ENCODE peak calls at places on chromosomes 4 and X, in six cellular contexts. T is CD4-positive, alpha-beta memory T cell; M is foreskin keratinocyte; K is CD8-positive, alpha-beta memory T cell; X is esophagus squamous epithelium; A is mucosa of descending colon. D is an unnamed sample.

GRCh38 chrX:120549483-120550452 is 11.0 kb downstream of the CUL4B start:
- DNase-seq in T (no peak), M (peak; percentile 71), K (no peak), X (no peak), A (no peak), D (no peak)

GRCh38 chrX:44162964-44163475 is 180.5 kb downstream of the EFHC2 start:
- DNase-seq in T (no peak), M (no peak), K (no peak), X (no peak), A (no peak), D (no peak)

GRCh38 chr4:189162073-189162789 is 778.4 kb upstream of the FRG1 start:
- DNase-seq in T (no peak), M (no peak), K (no peak), X (no peak), A (no peak), D (no peak)

GRCh38 chr4:86036729-86037128 is 323.1 kb downstream of the MAPK10 start:
- DNase-seq in T (no peak), M (no peak), K (no peak), X (no peak), A (no peak), D (no peak)

GRCh38 chr4:99690990-99691389 is 33.4 kb upstream of the C4orf54 start:
- DNase-seq in T (no peak), M (no peak), K (no peak), X (no peak), A (no peak), D (no peak)

GRCh38 chr4:124711469-124712416 is 789 bp downstream of the ANKRD50 start:
- DNase-seq in T (peak; percentile 4), M (peak; percentile 54), K (no peak), X (peak; percentile 5), A (peak; percentile 70), D (peak; percentile 77)

GRCh38 chr4:128572778-128573241 is 236.7 kb upstream of the JADE1 start:
- DNase-seq in T (no peak), M (no peak), K (no peak), X (no peak), A (no peak), D (no peak)

GRCh38 chrX:119503484-119503861 is 35.2 kb downstream of the SLC25A5 start:
- DNase-seq in T (no peak), M (peak; percentile 72), K (no peak), X (no peak), A (peak; percentile 59), D (no peak)

GRCh38 chrX:11064851-11065600 is 46.1 kb upstream of the HCCS start:
- DNase-seq in T (no peak), M (peak; percentile 44), K (no peak), X (no peak), A (no peak), D (no peak)

GRCh38 chr4:42425146-42426065 is 28.1 kb downstream of the SHISA3 start:
- DNase-seq in T (no peak), M (no peak), K (no peak), X (no peak), A (no peak), D (no peak)

GRCh38 chr4:82797048-82797590 is 1.5 kb downstream of the SCD5 start:
- DNase-seq in T (no peak), M (no peak), K (no peak), X (no peak), A (no peak), D (no peak)

GRCh38 chrX:129984196-129984962 is 1.9 kb downstream of the BCORL1 start:
- DNase-seq in T (peak; percentile 34), M (no peak), K (peak; percentile 24), X (no peak), A (peak; percentile 33), D (peak; percentile 58)

GRCh38 chr4:36601864-36602263 is 320.4 kb downstream of the DTHD1 start:
- DNase-seq in T (no peak), M (no peak), K (no peak), X (no peak), A (no peak), D (no peak)

GRCh38 chr4:100876546-100876945 is 358.7 kb upstream of the EMCN start:
- DNase-seq in T (no peak), M (no peak), K (no peak), X (no peak), A (no peak), D (no peak)

GRCh38 chr4:74197123-74197522 is 39.2 kb downstream of the MTHFD2L start:
- DNase-seq in T (no peak), M (no peak), K (no peak), X (no peak), A (no peak), D (no peak)

GRCh38 chr4:108140328-108140727 is 28.4 kb downstream of the LEF1 start:
- DNase-seq in T (no peak), M (no peak), K (no peak), X (no peak), A (no peak), D (no peak)

GRCh38 chr4:148030486-148030885 is 298.6 kb downstream of the ARHGAP10 start:
- DNase-seq in T (no peak), M (no peak), K (no peak), X (no peak), A (no peak), D (no peak)

GRCh38 chrX:108699368-108699767 is 37.0 kb downstream of the IRS4 start:
- DNase-seq in T (no peak), M (no peak), K (no peak), X (no peak), A (no peak), D (no peak)

GRCh38 chr4:121728066-121728465 is 31.3 kb upstream of the ANXA5 start:
- DNase-seq in T (no peak), M (peak; percentile 70), K (no peak), X (no peak), A (no peak), D (no peak)

GRCh38 chr4:123802082-123802658 is 405.6 kb downstream of the SPRY1 start:
- DNase-seq in T (no peak), M (no peak), K (no peak), X (no peak), A (no peak), D (no peak)

GRCh38 chr4:168528131-168528949 is 31.5 kb downstream of the PALLD start:
- DNase-seq in T (no peak), M (no peak), K (no peak), X (no peak), A (no peak), D (no peak)

GRCh38 chr4:1714303-1715001 is 2.3 kb upstream of the SLBP start:
- DNase-seq in T (no peak), M (no peak), K (no peak), X (no peak), A (no peak), D (no peak)
- H3K4me1 ChIP-seq in T (peaks cover 58% of the 10 kb centered on the region), M (peaks cover 8% of the 10 kb centered on the region), K (peaks cover 42% of the 10 kb centered on the region), X (peaks cover 57% of the 10 kb centered on the region), A (peaks cover 46% of the 10 kb centered on the region), D (peaks cover 82% of the 10 kb centered on the region)

DNA sequence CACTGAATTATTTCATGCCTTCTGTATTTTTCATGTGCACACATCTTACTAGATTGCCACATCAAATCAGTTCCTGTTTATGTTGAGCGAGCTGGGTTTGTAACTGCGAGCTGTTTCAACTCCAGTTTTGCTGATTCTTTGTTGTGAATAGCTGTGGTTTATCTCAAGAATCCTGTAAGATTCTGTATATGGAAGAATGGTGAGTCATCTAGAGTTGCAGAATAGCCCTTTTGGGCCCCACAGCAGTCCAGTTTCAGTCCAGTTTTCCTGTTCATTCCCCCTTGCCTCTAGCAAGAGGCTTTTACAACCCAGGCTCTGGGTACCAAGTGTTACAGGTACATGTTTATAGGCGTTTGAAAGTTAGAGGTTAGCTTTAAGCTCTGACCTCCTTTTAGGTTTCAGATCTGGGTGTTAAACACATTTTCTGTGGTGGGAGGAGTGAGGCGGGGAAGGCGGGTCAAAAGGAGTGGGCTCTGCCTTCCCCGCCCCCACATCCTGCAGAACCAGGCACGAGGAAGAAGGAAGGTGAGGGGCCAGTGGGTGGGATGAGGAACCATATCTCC is 32.7 kb downstream of the TBC1D14 start:
- DNase-seq in T (peak; percentile 65), M (peak; percentile 81), K (peak; percentile 22), X (no peak), A (no peak), D (peak; percentile 21)
- H3K4me1 ChIP-seq in T (peaks cover 79% of the 10 kb centered on the region), M (peaks cover 15% of the 10 kb centered on the region), K (peaks cover 52% of the 10 kb centered on the region), X (peaks cover 28% of the 10 kb centered on the region), A (peaks cover 60% of the 10 kb centered on the region), D (no peaks in the 10 kb centered on the region)

DNA sequence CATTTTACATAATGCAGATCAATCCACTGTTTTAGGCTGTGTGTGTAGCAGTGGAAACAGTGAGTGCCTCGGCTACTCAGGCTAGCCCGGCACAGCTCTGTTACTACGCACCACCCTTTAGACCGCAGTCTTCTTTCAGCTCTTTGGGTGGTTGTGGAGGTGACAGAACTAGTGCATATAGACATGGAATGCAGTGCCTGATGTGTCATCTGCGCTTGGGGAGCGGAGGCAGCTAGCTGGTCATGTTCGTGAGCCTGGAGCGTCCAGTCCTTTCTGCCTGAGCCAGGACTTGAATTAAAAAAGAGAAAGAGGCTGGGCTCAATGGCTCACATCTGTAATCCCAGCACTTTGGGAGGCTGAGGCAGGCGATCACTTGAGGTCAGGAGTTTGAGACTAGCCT is 4.8 kb downstream of the TBC1D14 start:
- DNase-seq in T (no peak), M (no peak), K (no peak), X (no peak), A (no peak), D (no peak)
- H3K4me1 ChIP-seq in T (peaks cover 89% of the 10 kb centered on the region), M (no peaks in the 10 kb centered on the region), K (peaks cover 75% of the 10 kb centered on the region), X (peaks cover 30% of the 10 kb centered on the region), A (peaks cover 54% of the 10 kb centered on the region), D (peaks cover 16% of the 10 kb centered on the region)

DNA sequence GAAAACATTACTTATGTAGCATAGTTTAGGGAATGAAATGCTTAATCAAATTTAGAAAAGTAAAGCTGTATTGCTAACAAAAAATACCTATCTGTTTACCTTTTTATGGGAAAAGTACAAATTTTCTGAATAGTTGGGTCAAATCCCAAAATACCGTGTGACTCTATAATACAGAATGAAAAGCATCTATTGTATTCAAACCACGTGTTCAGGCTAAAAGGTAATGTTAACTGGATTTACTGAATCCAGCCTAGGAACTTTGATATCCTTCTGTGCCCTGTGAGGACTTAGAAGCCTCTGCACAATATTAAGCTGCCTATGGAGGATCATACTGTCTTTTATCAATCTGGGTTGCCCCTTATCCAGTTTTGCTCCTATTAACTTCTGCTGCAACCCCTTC is 36.3 kb upstream of the AGA start:
- DNase-seq in T (no peak), M (no peak), K (no peak), X (no peak), A (no peak), D (no peak)
- H3K4me1 ChIP-seq in T (peaks cover 5% of the 10 kb centered on the region), M (peaks cover 12% of the 10 kb centered on the region), K (no peaks in the 10 kb centered on the region), X (no peaks in the 10 kb centered on the region), A (no peaks in the 10 kb centered on the region), D (no peaks in the 10 kb centered on the region)

DNA sequence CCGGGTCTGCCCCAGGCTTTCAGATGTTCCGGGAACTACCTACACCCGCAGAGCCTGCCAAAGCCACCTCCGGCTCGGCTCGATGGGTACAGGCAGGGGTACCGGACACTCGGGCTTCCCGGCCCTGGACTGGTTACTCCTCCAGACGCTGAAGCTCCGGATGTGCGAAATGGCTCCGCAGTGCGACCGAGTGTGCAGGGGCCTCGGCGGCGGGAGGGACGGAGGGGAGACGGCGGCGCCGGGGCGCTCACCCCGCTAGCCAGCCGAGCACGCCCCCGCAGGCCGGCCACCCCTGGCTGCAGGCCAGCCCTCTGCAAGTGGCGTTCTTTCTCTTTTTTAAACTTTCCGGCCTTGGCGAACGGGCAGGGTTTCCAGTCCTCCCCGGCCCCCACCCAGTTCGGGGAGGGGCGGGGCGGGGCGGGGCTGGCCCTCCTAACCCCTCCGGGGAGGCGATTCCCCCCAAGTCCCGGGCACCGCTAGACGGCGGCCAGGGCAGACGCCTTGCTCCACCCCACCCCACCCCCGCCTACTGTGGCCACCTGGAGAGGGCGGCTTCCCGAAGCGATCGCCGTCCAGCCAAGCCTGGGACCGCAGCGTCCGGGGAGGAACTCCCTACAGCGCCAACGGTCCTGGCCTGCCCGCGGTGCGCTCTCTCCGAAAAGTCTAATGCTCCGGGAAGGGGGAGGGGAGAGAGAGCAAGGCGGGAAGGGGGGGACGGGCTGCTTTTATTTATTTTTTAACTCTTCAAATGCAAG is 7.5 kb downstream of the BCOR start:
- DNase-seq in T (no peak), M (no peak), K (no peak), X (no peak), A (no peak), D (no peak)
- H3K4me1 ChIP-seq in T (peaks cover 75% of the 10 kb centered on the region), M (peaks cover 8% of the 10 kb centered on the region), K (peaks cover 48% of the 10 kb centered on the region), X (peaks cover 22% of the 10 kb centered on the region), A (peaks cover 16% of the 10 kb centered on the region), D (peaks cover 37% of the 10 kb centered on the region)

D was measured in DND-41.